ENCODE peak calls at places on chromosomes 3 and 15, in seven cellular contexts. One of them, this sample, is unnamed. For H3K27me3, the result is how much of the 10 kb centered on the place peaks cover.

GRCh38 chr3:123833398-123833785 is 50.7 kb downstream of the MYLK start:
- DNase-seq in H9: no peak
- DNase-seq in uterus: no peak
- DNase-seq in right cardiac atrium: no peak
- DNase-seq in aorta: no peak
- DNase-seq in ovary: no peak
- DNase-seq in Peyer's patch: no peak
- DNase-seq in this sample: no peak

GRCh38 chr3:76943058-76943457 is 96.8 kb upstream of the ROBO2 start:
- DNase-seq in Peyer's patch: no peak
- DNase-seq in H9: no peak
- DNase-seq in uterus: no peak
- DNase-seq in right cardiac atrium: no peak
- DNase-seq in ovary: no peak
- DNase-seq in aorta: no peak
- DNase-seq in this sample: no peak

GRCh38 chr3:153252963-153253362 is 90.9 kb downstream of the RAP2B start:
- DNase-seq in ovary: no peak
- DNase-seq in uterus: no peak
- DNase-seq in Peyer's patch: no peak
- DNase-seq in H9: no peak
- DNase-seq in right cardiac atrium: no peak
- DNase-seq in aorta: no peak
- DNase-seq in this sample: no peak

GRCh38 chr15:91696981-91697380 is 156.5 kb upstream of the SLCO3A1 start:
- DNase-seq in Peyer's patch: no peak
- DNase-seq in H9: no peak
- DNase-seq in aorta: no peak
- DNase-seq in uterus: no peak
- DNase-seq in right cardiac atrium: no peak
- DNase-seq in ovary: no peak
- DNase-seq in this sample: no peak

GRCh38 chr3:195800240-195800639 is 11.5 kb downstream of the MUC4 start:
- DNase-seq in Peyer's patch: no peak
- DNase-seq in H9: no peak
- DNase-seq in uterus: no peak
- DNase-seq in aorta: no peak
- DNase-seq in ovary: no peak
- DNase-seq in right cardiac atrium: no peak
- DNase-seq in this sample: no peak

GRCh38 chr15:43769584-43770228 is 7.1 kb downstream of the ELL3 start:
- DNase-seq in H9: peak
- DNase-seq in ovary: no peak
- DNase-seq in Peyer's patch: peak
- DNase-seq in right cardiac atrium: peak
- DNase-seq in uterus: no peak
- DNase-seq in aorta: peak
- DNase-seq in this sample: no peak

GRCh38 chr3:152430223-152431002 is 161.7 kb downstream of the MBNL1 start:
- DNase-seq in right cardiac atrium: peak
- DNase-seq in uterus: no peak
- DNase-seq in ovary: no peak
- DNase-seq in H9: no peak
- DNase-seq in Peyer's patch: no peak
- DNase-seq in aorta: no peak
- DNase-seq in this sample: no peak

GRCh38 chr3:31448035-31448881 is 84.5 kb upstream of the STT3B start:
- DNase-seq in uterus: no peak
- DNase-seq in Peyer's patch: no peak
- DNase-seq in aorta: no peak
- DNase-seq in right cardiac atrium: no peak
- DNase-seq in ovary: no peak
- DNase-seq in H9: peak
- DNase-seq in this sample: no peak

GRCh38 chr3:116378077-116378476 is 67.2 kb downstream of the LSAMP start:
- DNase-seq in uterus: no peak
- DNase-seq in Peyer's patch: no peak
- DNase-seq in aorta: no peak
- DNase-seq in ovary: no peak
- DNase-seq in H9: no peak
- DNase-seq in right cardiac atrium: no peak
- DNase-seq in this sample: no peak

GRCh38 chr3:182485306-182485705 is 308.0 kb upstream of the ATP11B start:
- DNase-seq in H9: no peak
- DNase-seq in aorta: no peak
- DNase-seq in right cardiac atrium: no peak
- DNase-seq in uterus: no peak
- DNase-seq in Peyer's patch: no peak
- DNase-seq in ovary: no peak
- DNase-seq in this sample: no peak

GRCh38 chr3:73950781-73951180 is 326.0 kb upstream of the PDZRN3 start:
- DNase-seq in right cardiac atrium: no peak
- DNase-seq in ovary: no peak
- DNase-seq in H9: no peak
- DNase-seq in aorta: no peak
- DNase-seq in Peyer's patch: no peak
- DNase-seq in uterus: no peak
- DNase-seq in this sample: no peak

GRCh38 chr3:183224581-183224980 is 28.5 kb upstream of the B3GNT5 start:
- DNase-seq in H9: no peak
- DNase-seq in aorta: no peak
- DNase-seq in uterus: no peak
- DNase-seq in ovary: no peak
- DNase-seq in Peyer's patch: no peak
- DNase-seq in right cardiac atrium: no peak
- DNase-seq in this sample: no peak

GRCh38 chr3:140198242-140198641 is 263.3 kb downstream of the CLSTN2 start:
- DNase-seq in aorta: no peak
- DNase-seq in Peyer's patch: no peak
- DNase-seq in H9: no peak
- DNase-seq in uterus: no peak
- DNase-seq in ovary: no peak
- DNase-seq in right cardiac atrium: no peak
- DNase-seq in this sample: no peak

GRCh38 chr3:140573011-140573410 is 104.9 kb upstream of the TRIM42 start:
- DNase-seq in H9: no peak
- DNase-seq in right cardiac atrium: no peak
- DNase-seq in aorta: no peak
- DNase-seq in uterus: no peak
- DNase-seq in ovary: no peak
- DNase-seq in Peyer's patch: no peak
- DNase-seq in this sample: no peak

GRCh38 chr3:127542441-127542952 is 48.0 kb downstream of the TPRA1 start:
- DNase-seq in H9: no peak
- DNase-seq in ovary: no peak
- DNase-seq in uterus: no peak
- DNase-seq in Peyer's patch: no peak
- DNase-seq in right cardiac atrium: no peak
- DNase-seq in aorta: no peak
- DNase-seq in this sample: no peak

GRCh38 chr3:13040381-13041074 is 32.7 kb downstream of the IQSEC1 start:
- DNase-seq in uterus: no peak
- DNase-seq in H9: no peak
- DNase-seq in right cardiac atrium: no peak
- DNase-seq in ovary: no peak
- DNase-seq in Peyer's patch: peak
- DNase-seq in aorta: no peak
- DNase-seq in this sample: no peak

GRCh38 chr15:71975816-71976150 is 142.2 kb downstream of the MYO9A start:
- DNase-seq in uterus: no peak
- DNase-seq in aorta: no peak
- DNase-seq in ovary: no peak
- DNase-seq in H9: no peak
- DNase-seq in Peyer's patch: no peak
- DNase-seq in right cardiac atrium: no peak
- DNase-seq in this sample: no peak

GRCh38 chr15:55633731-55634130 is 45.6 kb upstream of the PYGO1 start:
- DNase-seq in H9: no peak
- DNase-seq in aorta: no peak
- DNase-seq in Peyer's patch: no peak
- DNase-seq in uterus: no peak
- DNase-seq in right cardiac atrium: no peak
- DNase-seq in ovary: no peak
- DNase-seq in this sample: no peak

GRCh38 chr3:46038916-46039315 is 11.6 kb upstream of the XCR1 start:
- DNase-seq in H9: no peak
- DNase-seq in aorta: no peak
- DNase-seq in Peyer's patch: no peak
- DNase-seq in ovary: no peak
- DNase-seq in right cardiac atrium: no peak
- DNase-seq in uterus: no peak
- DNase-seq in this sample: no peak

GRCh38 chr15:92429378-92430066 is 35.8 kb downstream of the ST8SIA2 start:
- DNase-seq in ovary: no peak
- DNase-seq in aorta: no peak
- DNase-seq in H9: no peak
- DNase-seq in right cardiac atrium: no peak
- DNase-seq in Peyer's patch: no peak
- DNase-seq in uterus: no peak
- DNase-seq in this sample: no peak

DNA sequence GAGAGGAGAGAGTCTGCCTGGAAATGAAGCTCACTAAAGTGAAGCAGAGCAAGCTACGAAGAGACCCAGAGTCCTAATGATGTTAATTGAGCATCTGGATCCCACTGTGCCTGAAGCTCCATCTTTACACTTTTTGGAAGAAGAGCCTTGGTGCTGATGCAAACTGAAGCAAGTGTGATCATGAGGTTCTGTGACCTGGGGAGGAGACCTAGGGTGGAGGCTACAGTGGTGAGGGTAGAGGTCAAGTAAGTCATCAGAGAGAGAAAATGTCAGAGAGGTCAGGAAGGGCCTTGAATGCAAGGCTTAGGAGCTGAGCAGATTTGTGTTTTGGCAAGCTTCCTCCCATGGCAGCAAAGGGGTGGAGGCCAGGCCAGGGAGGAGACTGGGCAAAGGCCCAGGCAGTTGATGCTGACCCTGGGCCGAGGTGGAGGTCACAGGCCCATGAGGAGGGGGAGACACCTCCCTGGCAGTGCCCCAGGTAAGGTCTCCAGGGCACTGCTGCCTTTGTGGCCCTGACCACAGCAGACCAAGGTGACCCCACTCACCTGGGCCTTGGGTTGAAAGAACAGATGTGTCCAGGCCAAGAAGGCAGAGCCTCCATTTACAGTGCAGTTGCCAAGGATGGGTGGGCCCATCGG is 1.6 kb downstream of the GRIP2 start:
- DNase-seq in right cardiac atrium: no peak
- DNase-seq in Peyer's patch: no peak
- DNase-seq in ovary: no peak
- DNase-seq in H9: no peak
- DNase-seq in aorta: peak
- DNase-seq in uterus: no peak
- DNase-seq in this sample: no peak
- H3K27me3 ChIP-seq in right cardiac atrium: under half
- H3K27me3 ChIP-seq in Peyer's patch: under half
- H3K27me3 ChIP-seq in ovary: under half
- H3K27me3 ChIP-seq in H9: under half
- H3K27me3 ChIP-seq in aorta: under half
- H3K27me3 ChIP-seq in uterus: under half
- H3K27me3 ChIP-seq in this sample: under half

DNA sequence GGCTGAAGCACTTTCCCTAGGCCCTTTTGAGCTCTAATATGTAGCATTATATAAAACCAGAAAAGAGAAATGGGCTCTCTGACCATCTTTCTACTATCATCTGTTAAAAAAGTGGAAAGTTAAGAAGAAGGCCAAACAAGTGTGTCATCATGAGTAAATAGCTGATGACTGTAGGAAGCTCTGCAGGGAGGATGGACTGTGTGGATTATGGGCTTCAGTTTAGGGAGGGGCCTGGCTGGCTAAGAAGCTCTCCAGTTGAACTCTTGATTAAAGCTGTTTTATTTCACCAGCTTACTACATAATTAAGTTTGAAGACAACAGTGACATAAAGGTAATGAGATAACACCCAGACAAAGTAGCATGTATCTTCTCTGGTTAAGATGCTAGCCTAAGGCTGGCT is 30.6 kb downstream of the INTS14 start:
- DNase-seq in right cardiac atrium: no peak
- DNase-seq in ovary: no peak
- DNase-seq in uterus: no peak
- DNase-seq in aorta: no peak
- DNase-seq in H9: no peak
- DNase-seq in Peyer's patch: no peak
- DNase-seq in this sample: no peak
- H3K27ac ChIP-seq in right cardiac atrium: no peak
- H3K27ac ChIP-seq in ovary: no peak
- H3K27ac ChIP-seq in uterus: peak
- H3K27ac ChIP-seq in aorta: no peak
- H3K27ac ChIP-seq in H9: no peak
- H3K27ac ChIP-seq in Peyer's patch: no peak
- H3K27ac ChIP-seq in this sample: no peak

DNA sequence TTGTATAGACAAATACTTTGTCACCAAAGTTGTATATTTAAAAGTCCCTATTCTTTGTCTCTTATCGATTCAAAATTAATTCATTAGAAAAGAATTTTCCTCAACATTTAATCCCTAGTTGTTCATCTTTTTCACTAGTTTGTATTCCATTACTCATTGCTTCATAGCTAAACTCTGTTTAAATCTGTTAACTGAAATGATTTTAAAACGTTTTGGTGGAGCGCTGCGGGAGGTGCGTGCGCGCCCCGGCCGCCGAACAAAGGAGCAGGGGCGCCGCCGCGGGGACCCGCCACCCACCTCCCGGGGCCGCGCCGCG is 56.4 kb upstream of the GOLGA8A start:
- DNase-seq in H9: no peak
- DNase-seq in ovary: no peak
- DNase-seq in uterus: no peak
- DNase-seq in Peyer's patch: no peak
- DNase-seq in aorta: no peak
- DNase-seq in right cardiac atrium: no peak
- DNase-seq in this sample: no peak
- H3K27me3 ChIP-seq in H9: under half
- H3K27me3 ChIP-seq in ovary: under half
- H3K27me3 ChIP-seq in uterus: under half
- H3K27me3 ChIP-seq in Peyer's patch: under half
- H3K27me3 ChIP-seq in aorta: under half
- H3K27me3 ChIP-seq in right cardiac atrium: under half
- H3K27me3 ChIP-seq in this sample: half or more

GRCh38 chr15:39127925-39128617 is 452.8 kb upstream of the THBS1 start:
- DNase-seq in ovary: no peak
- DNase-seq in uterus: no peak
- DNase-seq in Peyer's patch: no peak
- DNase-seq in H9: peak
- DNase-seq in aorta: no peak
- DNase-seq in right cardiac atrium: no peak
- DNase-seq in this sample: no peak
- H3K27ac ChIP-seq in ovary: no peak
- H3K27ac ChIP-seq in uterus: peak
- H3K27ac ChIP-seq in Peyer's patch: peak
- H3K27ac ChIP-seq in H9: no peak
- H3K27ac ChIP-seq in aorta: no peak
- H3K27ac ChIP-seq in right cardiac atrium: peak
- H3K27ac ChIP-seq in this sample: no peak

This sample was measured in psoas muscle.